ENCODE peak calls at places on chromosomes 16 and 17, in eight cellular contexts. I is activated CD4-positive, alpha-beta T cell treated with anti-CD3 and anti-CD28 coated beads for 48 hours; P is sigmoid colon; G is stimulated activated CD4-positive, alpha-beta T cell treated with anti-CD3 and anti-CD28 coated beads, Interleukin-1b, Interleukin-23, amount 100 ng/mL, for 1 hour; R is NAMALWA; M is osteoblast; U is GM13976; F is stimulated activated naive CD4-positive, alpha-beta T cell treated with Interleukin-2 at 50 U/mL for 16 hours. N is an unnamed sample.

GRCh38 chr16:16004314-16004749 is 54.9 kb downstream of the ABCC1 start:
- DNase-seq in I (no peak), P (no peak), G (no peak), R (no peak), M (peak; percentile 96), U (no peak), F (no peak), N (no peak)

GRCh38 chr17:27937026-27937546 is 43.9 kb upstream of the LYRM9 start:
- DNase-seq in I (no peak), P (no peak), G (no peak), R (no peak), M (no peak), U (no peak), F (no peak), N (no peak)

GRCh38 chr17:7060165-7060890 is 16.4 kb upstream of the SLC16A11 start:
- DNase-seq in I (peak; percentile 71), P (no peak), G (no peak), R (no peak), M (peak; percentile 84), U (no peak), F (peak; percentile 33), N (peak; percentile 46)

GRCh38 chr16:58414938-58415451 is 22.7 kb downstream of the GINS3 start:
- DNase-seq in I (no peak), P (no peak), G (no peak), R (no peak), M (no peak), U (no peak), F (no peak), N (no peak)

GRCh38 chr17:37605813-37606505 is 3.3 kb downstream of the SYNRG start:
- DNase-seq in I (peak; percentile 49), P (no peak), G (no peak), R (no peak), M (peak; percentile 27), U (peak; percentile 21), F (no peak), N (peak; percentile 48)

GRCh38 chr16:75053791-75054555 is 55.1 kb downstream of the ZNRF1 start:
- DNase-seq in I (no peak), P (peak; percentile 76), G (no peak), R (peak; percentile 24), M (no peak), U (no peak), F (no peak), N (no peak)

GRCh38 chr17:74156878-74157277 is 46.6 kb upstream of the RPL38 start:
- DNase-seq in I (no peak), P (no peak), G (no peak), R (no peak), M (no peak), U (no peak), F (no peak), N (no peak)

GRCh38 chr16:68499011-68499410 is 40.1 kb upstream of the ZFP90 start:
- DNase-seq in I (no peak), P (no peak), G (no peak), R (no peak), M (no peak), U (no peak), F (no peak), N (no peak)

GRCh38 chr16:86669937-86670772 is 91.8 kb downstream of the FOXL1 start:
- DNase-seq in I (no peak), P (no peak), G (no peak), R (no peak), M (no peak), U (no peak), F (no peak), N (no peak)

GRCh38 chr16:3950343-3951193 is 70.1 kb upstream of the CREBBP start:
- DNase-seq in I (no peak), P (peak; percentile 95), G (no peak), R (no peak), M (peak; percentile 98), U (no peak), F (no peak), N (no peak)

GRCh38 chr16:54602666-54603065 is 316.1 kb upstream of the IRX3 start:
- DNase-seq in I (no peak), P (no peak), G (no peak), R (no peak), M (no peak), U (no peak), F (no peak), N (no peak)

GRCh38 chr17:3167574-3167973 is 29.7 kb upstream of the OR1A2 start:
- DNase-seq in I (no peak), P (no peak), G (no peak), R (peak; percentile 63), M (no peak), U (peak; percentile 32), F (no peak), N (no peak)

GRCh38 chr17:81429353-81429774 is 34.1 kb downstream of the BAHCC1 start:
- DNase-seq in I (no peak), P (peak; percentile 91), G (no peak), R (no peak), M (peak; percentile 99), U (no peak), F (no peak), N (no peak)

GRCh38 chr17:80969030-80969673 is 22.5 kb upstream of the CHMP6 start:
- DNase-seq in I (no peak), P (no peak), G (no peak), R (no peak), M (no peak), U (no peak), F (no peak), N (no peak)

GRCh38 chr17:39579318-39580081 is 28.2 kb downstream of the NEUROD2 start:
- DNase-seq in I (no peak), P (no peak), G (no peak), R (no peak), M (no peak), U (no peak), F (no peak), N (no peak)

GRCh38 chr16:2769675-2770056 is 7.4 kb downstream of the ELOB start:
- DNase-seq in I (no peak), P (no peak), G (no peak), R (no peak), M (peak; percentile 89), U (no peak), F (no peak), N (no peak)

GRCh38 chr17:284676-285355 is 67.8 kb downstream of the RPH3AL start:
- DNase-seq in I (no peak), P (peak; percentile 57), G (no peak), R (no peak), M (peak; percentile 57), U (no peak), F (no peak), N (no peak)

GRCh38 chr16:79776243-79776884 is 175.8 kb upstream of the MAF start:
- DNase-seq in I (no peak), P (peak; percentile 84), G (no peak), R (no peak), M (peak; percentile 36), U (no peak), F (no peak), N (no peak)

GRCh38 chr16:85358704-85359146 is 246.5 kb upstream of the CIBAR2 start:
- DNase-seq in I (no peak), P (no peak), G (no peak), R (no peak), M (no peak), U (no peak), F (no peak), N (no peak)

GRCh38 chr17:80425835-80426426 is 11.0 kb downstream of the ENDOV start:
- DNase-seq in I (no peak), P (no peak), G (no peak), R (no peak), M (peak; percentile 82), U (no peak), F (no peak), N (no peak)

GRCh38 chr16:22008215-22009142 is 568 bp downstream of the MOSMO start:
- DNase-seq in I (peak; percentile 31), P (peak; percentile 70), G (no peak), R (peak; percentile 16), M (peak; percentile 89), U (no peak), F (peak; percentile 19), N (peak; percentile 15)

GRCh38 chr17:72954595-72954994 is 137.9 kb downstream of the SLC39A11 start:
- DNase-seq in I (no peak), P (no peak), G (no peak), R (no peak), M (no peak), U (no peak), F (no peak), N (no peak)

GRCh38 chr16:49739381-49739780 is 116.5 kb downstream of the ZNF423 start:
- DNase-seq in I (no peak), P (no peak), G (no peak), R (no peak), M (no peak), U (no peak), F (no peak), N (no peak)

GRCh38 chr16:13559624-13560023 is 360.3 kb upstream of the ERCC4 start:
- DNase-seq in I (no peak), P (no peak), G (no peak), R (no peak), M (no peak), U (no peak), F (no peak), N (no peak)

GRCh38 chr17:30249460-30249859 is 14.0 kb upstream of the SLC6A4 start:
- DNase-seq in I (no peak), P (no peak), G (no peak), R (no peak), M (no peak), U (no peak), F (no peak), N (no peak)

GRCh38 chr17:51275381-51275780 is 15.0 kb downstream of the UTP18 start:
- DNase-seq in I (no peak), P (no peak), G (no peak), R (no peak), M (peak; percentile 74), U (no peak), F (no peak), N (no peak)

GRCh38 chr17:74631468-74632195 is 8.1 kb upstream of the CD300E start:
- DNase-seq in I (no peak), P (no peak), G (no peak), R (peak; percentile 40), M (no peak), U (peak; percentile 60), F (no peak), N (no peak)

GRCh38 chr17:18006495-18007239 is 32.3 kb downstream of the ATPAF2 start:
- DNase-seq in I (no peak), P (no peak), G (no peak), R (no peak), M (no peak), U (no peak), F (no peak), N (no peak)

GRCh38 chr16:8377864-8378263 is 212.4 kb downstream of the TMEM114 start:
- DNase-seq in I (no peak), P (no peak), G (no peak), R (no peak), M (no peak), U (no peak), F (no peak), N (no peak)

GRCh38 chr17:81015135-81015534 is 19.8 kb upstream of the BAIAP2 start:
- DNase-seq in I (no peak), P (no peak), G (no peak), R (no peak), M (peak; percentile 44), U (no peak), F (no peak), N (no peak)

GRCh38 chr16:71408536-71408935 is 33.3 kb downstream of the TLE7 start:
- DNase-seq in I (no peak), P (peak; percentile 26), G (no peak), R (no peak), M (no peak), U (no peak), F (no peak), N (no peak)

GRCh38 chr16:52535076-52535475 is 11.9 kb downstream of the TOX3 start:
- DNase-seq in I (no peak), P (no peak), G (no peak), R (no peak), M (no peak), U (no peak), F (no peak), N (no peak)

GRCh38 chr16:70437017-70437581 is 1.8 kb downstream of the ST3GAL2 start:
- DNase-seq in I (no peak), P (no peak), G (no peak), R (peak; percentile 35), M (peak; percentile 93), U (peak; percentile 30), F (no peak), N (no peak)

GRCh38 chr17:77476920-77477805 is 336.4 kb downstream of the SEC14L1 start:
- DNase-seq in I (peak; percentile 51), P (peak; percentile 97), G (no peak), R (no peak), M (peak; percentile 100), U (no peak), F (no peak), N (no peak)